ENCODE peak calls at places on chromosomes 3 and 15, in five cellular contexts. F, B, R, E and S are unnamed samples.

GRCh38 chr3:179149239-179149887 is 1.2 kb downstream of the PIK3CA start:
- DNase-seq in F (peak; percentile 59), B (peak; percentile 46), R (peak; percentile 43), E (peak; percentile 43), S (peak; percentile 59)

GRCh38 chr3:41167722-41168497 is 31.4 kb upstream of the CTNNB1 start:
- DNase-seq in F (no peak), B (no peak), R (no peak), E (no peak), S (no peak)

GRCh38 chr15:94674251-94674650 is 442.9 kb downstream of the MCTP2 start:
- DNase-seq in F (no peak), B (no peak), R (no peak), E (no peak), S (no peak)

GRCh38 chr3:147921044-147921443 is 511.9 kb downstream of the ZIC1 start:
- DNase-seq in F (no peak), B (no peak), R (no peak), E (no peak), S (no peak)

GRCh38 chr3:33006081-33006480 is 54.6 kb downstream of the CCR4 start:
- DNase-seq in F (no peak), B (no peak), R (no peak), E (no peak), S (no peak)

GRCh38 chr3:38001456-38002081 is 11.0 kb downstream of the VILL start:
- DNase-seq in F (peak; percentile 15), B (no peak), R (no peak), E (peak; percentile 68), S (peak; percentile 42)

GRCh38 chr3:120450261-120450913 is 405 bp downstream of the FSTL1 start:
- DNase-seq in F (peak; percentile 49), B (peak; percentile 28), R (peak; percentile 58), E (peak; percentile 41), S (peak; percentile 46)

GRCh38 chr15:88894819-88895767 is at the start of gene HAPLN3:
- DNase-seq in F (peak; percentile 5), B (peak; percentile 49), R (peak; percentile 78), E (no peak), S (no peak)

GRCh38 chr3:1103525-1103924 is 10.7 kb downstream of the CNTN6 start:
- DNase-seq in F (peak; percentile 24), B (no peak), R (no peak), E (no peak), S (no peak)

GRCh38 chr3:195704433-195704999 is 16.3 kb upstream of the MUC20 start:
- DNase-seq in F (no peak), B (no peak), R (no peak), E (no peak), S (no peak)

GRCh38 chr3:50268703-50269451 is at the start of gene SEMA3B:
- DNase-seq in F (no peak), B (no peak), R (no peak), E (peak; percentile 91), S (no peak)

GRCh38 chr3:41169038-41169437 is 30.3 kb upstream of the CTNNB1 start:
- DNase-seq in F (no peak), B (no peak), R (no peak), E (no peak), S (no peak)

GRCh38 chr3:141452045-141452444 is 34.8 kb upstream of the RASA2 start:
- DNase-seq in F (peak; percentile 96), B (peak; percentile 71), R (peak; percentile 64), E (peak; percentile 52), S (peak; percentile 67)

GRCh38 chr3:28951773-28952556 is 328.9 kb upstream of the RBMS3 start:
- DNase-seq in F (peak; percentile 27), B (no peak), R (no peak), E (peak; percentile 77), S (no peak)

GRCh38 chr3:98759629-98760028 is 3.5 kb upstream of the ST3GAL6 start:
- DNase-seq in F (no peak), B (no peak), R (no peak), E (no peak), S (no peak)

GRCh38 chr15:74243431-74243830 is 7.3 kb downstream of the CCDC33 start:
- DNase-seq in F (no peak), B (no peak), R (no peak), E (no peak), S (peak; percentile 89)

GRCh38 chr15:59352683-59353082 is 20.0 kb downstream of the MYO1E start:
- DNase-seq in F (no peak), B (no peak), R (no peak), E (no peak), S (no peak)

GRCh38 chr15:64013179-64014043 is 32.9 kb downstream of the DAPK2 start:
- DNase-seq in F (no peak), B (no peak), R (no peak), E (peak; percentile 40), S (peak; percentile 10)

GRCh38 chr15:62426387-62426956 is 261.4 kb upstream of the C2CD4B start:
- DNase-seq in F (no peak), B (no peak), R (no peak), E (no peak), S (no peak)

GRCh38 chr3:184335661-184336483 is 1.5 kb upstream of the FAM131A start:
- DNase-seq in F (peak; percentile 48), B (peak; percentile 90), R (peak; percentile 94), E (peak; percentile 75), S (peak; percentile 87)

GRCh38 chr15:65832549-65833364 is 36.5 kb upstream of the RAB11A start:
- DNase-seq in F (peak; percentile 96), B (peak; percentile 35), R (peak; percentile 23), E (peak; percentile 97), S (peak; percentile 99)

GRCh38 chr15:74193305-74193718 is 9.3 kb downstream of the STRA6 start:
- DNase-seq in F (no peak), B (no peak), R (no peak), E (peak; percentile 93), S (peak; percentile 61)

GRCh38 chr15:65389226-65389625 is 11.4 kb upstream of the IGDCC3 start:
- DNase-seq in F (no peak), B (no peak), R (no peak), E (no peak), S (no peak)

GRCh38 chr15:91921188-91921820 is 67.8 kb downstream of the SLCO3A1 start:
- DNase-seq in F (no peak), B (peak; percentile 45), R (no peak), E (no peak), S (peak; percentile 69)

GRCh38 chr3:177300842-177301241 is 103.6 kb upstream of the TBL1XR1 start:
- DNase-seq in F (no peak), B (no peak), R (no peak), E (no peak), S (no peak)

GRCh38 chr15:56732881-56733130 is 503 bp downstream of the ZNF280D start:
- DNase-seq in F (peak; percentile 59), B (no peak), R (peak; percentile 19), E (no peak), S (no peak)

GRCh38 chr3:42581709-42582473 is at the start of gene SEC22C:
- DNase-seq in F (peak; percentile 92), B (peak; percentile 100), R (peak; percentile 98), E (peak; percentile 96), S (peak; percentile 85)

GRCh38 chr15:63049747-63050439 is 7.3 kb downstream of the TPM1 start:
- DNase-seq in F (no peak), B (no peak), R (no peak), E (no peak), S (no peak)

GRCh38 chr15:93152264-93152884 is 63.4 kb upstream of the RGMA start:
- DNase-seq in F (peak; percentile 15), B (no peak), R (no peak), E (no peak), S (no peak)

GRCh38 chr15:58934521-58934920 is 1.0 kb upstream of the SLTM start:
- DNase-seq in F (no peak), B (no peak), R (no peak), E (peak; percentile 65), S (peak; percentile 13)

GRCh38 chr3:40476478-40477470 is at the start of gene ZNF619:
- DNase-seq in F (peak; percentile 67), B (peak; percentile 73), R (peak; percentile 79), E (peak; percentile 75), S (peak; percentile 65)

GRCh38 chr15:70172124-70172523 is 74.4 kb upstream of the TLE3 start:
- DNase-seq in F (no peak), B (no peak), R (no peak), E (no peak), S (no peak)

GRCh38 chr15:39230205-39230916 is 350.5 kb upstream of the THBS1 start:
- DNase-seq in F (no peak), B (no peak), R (no peak), E (no peak), S (peak; percentile 61)

GRCh38 chr3:108471346-108471935 is 39.0 kb downstream of the MYH15 start:
- DNase-seq in F (no peak), B (no peak), R (no peak), E (peak; percentile 52), S (no peak)